ENCODE peak calls at places on chromosomes 1 and 21, in four cellular contexts. V is brain microvascular endothelial cell, H is glomerular endothelial cell, M is iPS-NIHi11. A is an unnamed sample.

GRCh38 chr1:226908913-226909312 is 31.2 kb upstream of the COQ8A start:
- DNase-seq in H (no peak), V (no peak), M (no peak), A (no peak)

GRCh38 chr1:18289597-18289996 is 182.0 kb downstream of the IGSF21 start:
- DNase-seq in H (no peak), V (no peak), M (no peak), A (no peak)

GRCh38 chr1:24765308-24765988 is 20.2 kb downstream of the CLIC4 start:
- DNase-seq in M (peak; percentile 22), V (peak; percentile 49), H (no peak), A (no peak)

GRCh38 chr1:103546496-103546895 is 21.0 kb downstream of the RNPC3 start:
- DNase-seq in M (no peak), V (no peak), H (no peak), A (no peak)

GRCh38 chr1:151098126-151098525 is 27.6 kb downstream of the GABPB2 start:
- DNase-seq in H (no peak), V (no peak), M (no peak), A (no peak)

GRCh38 chr1:7172804-7173203 is 387.6 kb downstream of the CAMTA1 start:
- DNase-seq in H (no peak), V (no peak), M (no peak), A (no peak)

GRCh38 chr21:41952568-41953248 is 1.1 kb downstream of the C2CD2 start:
- DNase-seq in V (no peak), M (peak; percentile 34), H (no peak), A (no peak)

GRCh38 chr1:157359309-157360020 is 192.8 kb downstream of the FCRL5 start:
- DNase-seq in V (no peak), M (no peak), H (no peak), A (no peak)

GRCh38 chr1:7113136-7113535 is 327.9 kb downstream of the CAMTA1 start:
- DNase-seq in V (no peak), H (no peak), M (no peak), A (no peak)

GRCh38 chr1:233010164-233010563 is 59.8 kb downstream of the NTPCR start:
- DNase-seq in V (no peak), H (no peak), M (no peak), A (no peak)

GRCh38 chr1:152111515-152111968 is 3.7 kb downstream of the TCHH start:
- DNase-seq in M (peak; percentile 21), V (peak; percentile 9), H (peak; percentile 2), A (peak; percentile 71)

GRCh38 chr1:78836736-78837135 is 169.8 kb downstream of the ADGRL4 start:
- DNase-seq in V (no peak), H (no peak), M (no peak), A (no peak)

GRCh38 chr1:165549908-165550480 is 6.2 kb downstream of the LRRC52 start:
- DNase-seq in V (no peak), H (no peak), M (no peak), A (no peak)

GRCh38 chr1:38353956-38354355 is 307.4 kb upstream of the POU3F1 start:
- DNase-seq in M (no peak), V (no peak), H (no peak), A (no peak)

GRCh38 chr1:117512728-117513321 is 93.0 kb upstream of the TENT5C start:
- DNase-seq in M (peak; percentile 7), V (no peak), H (no peak), A (no peak)

GRCh38 chr1:2106681-2107405 is 56.6 kb downstream of the PRKCZ start:
- DNase-seq in M (no peak), H (no peak), V (no peak), A (no peak)